ENCODE peak calls at places on chromosomes 6 and 20, in ten cellular contexts. O is HCT116, A is fibroblast of lung, X is astrocyte, Z is PC-9, F is mammary epithelial cell, E is H1, I is neural progenitor cell, Q is MM.1S, D is HepG2. T is an unnamed sample.
A peak's percentile ranks its signal among the peaks of the same experiment; 100 is the strongest.

GRCh38 chr6:74597266-74597665 is 608.6 kb downstream of the COL12A1 start:
- DNase-seq in I (no peak), X (peak; percentile 63), D (no peak), E (no peak), F (peak; percentile 21), Z (no peak), A (peak; percentile 73), Q (no peak), O (no peak), T (no peak)

GRCh38 chr6:135212020-135212806 is 31.1 kb downstream of the MYB start:
- DNase-seq in D (no peak), E (no peak), O (no peak), A (peak; percentile 51), F (peak; percentile 81), I (no peak), Z (peak; percentile 90), X (peak; percentile 41), Q (no peak), T (no peak)

GRCh38 chr6:52994031-52994788 is 874 bp downstream of the GSTA4 start:
- DNase-seq in O (no peak), A (peak; percentile 57), F (peak; percentile 42), Q (no peak), Z (no peak), D (peak; percentile 46), I (peak; percentile 47), E (no peak), X (peak; percentile 41), T (no peak)

GRCh38 chr6:21479140-21479539 is 114.4 kb upstream of the SOX4 start:
- DNase-seq in I (no peak), Q (no peak), E (no peak), X (peak; percentile 41), A (peak; percentile 57), F (no peak), O (no peak), D (no peak), Z (no peak), T (no peak)

GRCh38 chr6:6781172-6781876 is 192.8 kb downstream of the LY86 start:
- DNase-seq in D (no peak), A (peak; percentile 79), Z (peak; percentile 56), E (no peak), Q (no peak), F (peak; percentile 79), I (no peak), X (peak; percentile 73), O (peak; percentile 68), T (no peak)

GRCh38 chr6:145652572-145652971 is 82.7 kb downstream of the EPM2A start:
- DNase-seq in O (no peak), F (no peak), A (no peak), Q (no peak), D (no peak), Z (no peak), I (no peak), X (no peak), E (no peak), T (no peak)

GRCh38 chr6:134517145-134517658 is 199.3 kb upstream of the SGK1 start:
- DNase-seq in I (peak; percentile 50), F (peak; percentile 78), X (peak; percentile 83), Q (no peak), A (peak; percentile 86), D (peak; percentile 69), E (no peak), O (no peak), Z (peak; percentile 67), T (no peak)

GRCh38 chr6:33000053-33000452 is 9.3 kb downstream of the HLA-DOA start:
- DNase-seq in F (peak; percentile 29), E (peak; percentile 41), O (peak; percentile 66), Z (no peak), X (no peak), Q (peak; percentile 51), D (peak; percentile 33), A (no peak), I (peak; percentile 70), T (peak; percentile 46)

GRCh38 chr6:10384719-10385511 is 30.0 kb downstream of the TFAP2A start:
- DNase-seq in Z (no peak), F (no peak), I (peak; percentile 69), Q (no peak), X (no peak), A (no peak), E (no peak), D (no peak), O (no peak), T (no peak)

GRCh38 chr6:10384333-10384718 is 30.5 kb downstream of the TFAP2A start:
- DNase-seq in E (no peak), O (no peak), Q (no peak), X (no peak), Z (no peak), I (no peak), A (no peak), D (no peak), F (no peak), T (no peak)

GRCh38 chr6:10386756-10387654 is 27.9 kb downstream of the TFAP2A start:
- DNase-seq in I (no peak), Z (no peak), F (no peak), X (no peak), D (no peak), E (no peak), Q (no peak), O (no peak), A (no peak), T (no peak)

GRCh38 chr6:10385512-10386132 is 29.3 kb downstream of the TFAP2A start:
- DNase-seq in E (no peak), I (peak; percentile 50), D (no peak), Z (no peak), F (no peak), X (no peak), Q (no peak), A (no peak), O (no peak), T (no peak)

DNA sequence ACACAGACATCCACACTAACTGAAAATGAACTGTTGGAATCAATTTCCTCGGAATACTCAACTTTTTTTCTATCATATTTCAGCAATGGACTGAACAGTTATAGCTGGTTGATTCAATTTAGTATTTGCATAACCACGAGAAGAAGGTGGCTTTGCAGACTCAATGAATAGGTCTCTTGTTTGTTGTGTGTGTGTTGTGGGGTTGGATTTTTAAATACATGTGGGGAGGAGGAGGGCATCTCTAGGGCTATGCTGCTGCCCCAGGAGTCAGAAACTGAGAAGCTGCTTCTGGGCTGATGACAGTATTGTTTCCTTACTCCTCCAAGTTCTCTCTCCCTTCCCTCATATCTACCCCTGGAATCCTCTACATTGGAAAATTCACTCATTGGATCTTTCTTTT is 28.6 kb downstream of the TFAP2A start:
- DNase-seq in O (no peak), F (no peak), X (no peak), A (no peak), I (no peak), Q (no peak), E (no peak), D (no peak), Z (no peak), T (no peak)
- TF ChIP-seq EZH2 in O (no peak), F (no peak), X (no peak), A (no peak), I (no peak), Q (no peak), E (no peak), D (no peak), Z (no peak), T (no peak)

GRCh38 chr20:49185071-49185757 is 2.9 kb downstream of the STAU1 start:
- DNase-seq in A (no peak), X (no peak), E (no peak), D (peak; percentile 93), Q (no peak), O (no peak), Z (no peak), I (no peak), F (no peak), T (no peak)

GRCh38 chr20:49184691-49185070 is 3.5 kb downstream of the STAU1 start:
- DNase-seq in E (no peak), Z (no peak), Q (no peak), A (no peak), X (no peak), D (no peak), I (no peak), O (no peak), F (no peak), T (no peak)

GRCh38 chr20:49186535-49187329 is 1.4 kb downstream of the STAU1 start:
- DNase-seq in Z (peak; percentile 52), I (peak; percentile 49), A (peak; percentile 58), D (peak; percentile 62), F (peak; percentile 66), Q (peak; percentile 59), E (no peak), O (no peak), X (peak; percentile 45), T (peak; percentile 70)

GRCh38 chr20:49181265-49181877 is 6.8 kb downstream of the STAU1 start:
- DNase-seq in Z (no peak), Q (no peak), X (no peak), F (no peak), I (no peak), E (no peak), D (no peak), A (no peak), O (no peak), T (no peak)

DNA sequence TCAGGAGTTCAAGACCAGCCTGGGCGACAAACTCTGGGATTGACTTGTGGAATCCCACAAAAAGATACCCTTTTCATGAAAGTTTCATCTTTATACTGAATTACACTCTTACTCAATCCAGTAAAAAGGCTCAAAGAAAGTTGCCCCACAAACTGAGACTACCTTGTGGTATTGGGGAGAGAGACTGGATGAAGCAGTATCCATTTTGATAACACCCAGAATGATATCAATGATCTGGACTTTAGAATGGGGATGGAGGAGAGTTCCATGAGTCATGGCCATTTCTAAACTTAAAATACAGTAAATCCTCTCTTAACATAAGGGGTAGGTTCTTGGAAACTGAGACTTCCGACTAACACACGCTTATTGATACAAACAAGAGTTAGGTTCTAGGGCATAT is 4.7 kb downstream of the STAU1 start:
- DNase-seq in I (no peak), Z (no peak), Q (no peak), F (no peak), E (no peak), A (no peak), O (no peak), X (no peak), D (no peak), T (no peak)
- H3K4me1 ChIP-seq in I (peaks cover 11% of the 10 kb centered on the region), Z (peaks cover 32% of the 10 kb centered on the region), Q (peaks cover 8% of the 10 kb centered on the region), F (peaks cover 16% of the 10 kb centered on the region), E (peaks cover 4% of the 10 kb centered on the region), A (peaks cover 2% of the 10 kb centered on the region), O (peaks cover 15% of the 10 kb centered on the region), X (peaks cover 6% of the 10 kb centered on the region), D (peaks cover 70% of the 10 kb centered on the region), T (peaks cover 47% of the 10 kb centered on the region)

DNA sequence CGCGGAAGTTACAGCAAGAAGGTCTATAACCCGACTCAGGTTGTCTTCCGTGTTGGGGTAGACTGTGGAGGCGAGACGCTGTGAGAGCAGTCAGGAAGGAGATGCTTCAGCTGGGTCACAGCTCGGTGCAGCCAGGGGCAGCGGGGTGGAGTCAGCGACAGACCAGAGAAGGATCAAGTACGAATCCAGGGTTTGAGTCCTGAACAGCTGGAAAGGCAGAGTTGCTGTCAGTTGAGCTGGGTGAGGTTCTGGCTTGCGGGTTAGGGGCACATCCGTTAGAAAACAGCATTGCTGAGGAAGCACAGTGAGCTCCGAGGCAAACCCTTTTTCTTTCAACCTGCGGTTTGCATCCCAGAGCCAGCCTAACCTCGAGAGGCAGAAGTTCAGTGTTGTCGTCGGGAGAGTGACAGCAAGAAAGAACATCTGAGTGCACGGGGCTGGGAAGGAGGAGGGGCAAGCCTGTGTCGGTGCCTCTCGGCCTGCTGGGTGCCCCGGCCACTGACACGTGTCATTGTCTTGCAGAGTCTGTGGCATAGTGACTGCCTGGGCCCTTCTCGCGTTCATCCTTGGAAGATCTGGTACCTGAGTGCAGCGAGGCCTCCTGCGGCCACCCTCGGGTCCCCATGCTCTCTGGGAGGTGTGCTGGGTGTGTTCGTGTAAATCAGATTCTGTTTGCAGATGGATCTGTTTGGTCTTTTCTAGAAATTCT is 20.0 kb downstream of the PNLDC1 start:
- DNase-seq in O (no peak), D (no peak), E (no peak), Q (peak; percentile 74), F (no peak), X (no peak), Z (no peak), A (no peak), I (peak; percentile 11), T (peak; percentile 96)
- H2AFZ ChIP-seq in O (no peak overlapping the region), D (no peak overlapping the region), E (no peak overlapping the region), Q (peak overlapping the region; percentile 58), F (no peak overlapping the region), X (peak overlapping the region; percentile 26), Z (no peak overlapping the region), A (peak overlapping the region; percentile 67), I (peak overlapping the region; percentile 37), T (peak overlapping the region; percentile 75)

DNA sequence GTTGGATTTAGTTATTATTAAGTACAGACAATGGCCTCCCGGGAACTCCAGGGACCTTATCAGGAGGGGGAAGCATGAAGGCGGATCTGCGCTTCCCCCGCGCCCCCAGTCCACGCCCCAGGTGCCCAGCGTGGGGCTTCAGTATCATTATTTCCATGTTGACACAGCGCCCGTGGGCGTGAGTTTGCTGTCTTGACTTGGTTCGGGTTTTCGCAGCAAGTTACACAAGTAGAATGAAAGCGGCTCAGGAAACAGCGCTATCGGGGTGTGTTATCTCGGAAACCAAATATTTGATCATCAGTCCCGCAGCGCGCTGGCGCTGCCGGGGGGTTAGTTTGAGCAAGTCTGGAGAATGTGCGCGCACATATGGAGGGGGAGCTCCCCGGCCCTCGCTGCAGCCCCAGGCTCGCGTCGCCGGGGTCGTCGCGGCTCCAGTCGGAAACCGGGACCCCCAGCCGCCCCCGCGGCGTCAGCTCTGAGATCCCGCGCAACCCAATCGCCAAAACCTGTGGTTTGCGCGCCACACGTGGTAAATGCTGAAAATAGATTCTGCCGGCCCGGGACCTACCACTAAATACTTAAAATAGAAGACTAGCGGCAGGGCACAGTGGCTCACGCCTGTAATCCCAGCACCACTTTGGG is 2.2 kb downstream of the BMP7 start:
- DNase-seq in Q (no peak), I (peak; percentile 57), X (no peak), Z (no peak), E (no peak), D (peak; percentile 69), O (no peak), A (no peak), F (no peak), T (no peak)
- TF ChIP-seq EZH2 in Q (no peak), I (no peak), X (no peak), Z (no peak), E (peak; percentile 32), D (peak; percentile 72), O (no peak), A (no peak), F (no peak), T (no peak)

T was measured in DND-41.